ENCODE peak calls at places on chromosomes 6 and 20, in four cellular contexts. A, T, H and O are unnamed samples.

GRCh38 chr6:170147832-170148708 is 142.8 kb downstream of the DLL1 start:
- DNase-seq in A (no peak), T (no peak), H (no peak), O (peak)

GRCh38 chr20:48040491-48040890 is 255.2 kb upstream of the SULF2 start:
- DNase-seq in T (no peak), H (no peak), A (no peak), O (no peak)

GRCh38 chr20:61252601-61253263 is 671 bp downstream of the CDH4 start:
- DNase-seq in T (peak), H (peak), A (no peak), O (no peak)

GRCh38 chr6:147005499-147005898 is 198.7 kb upstream of the STXBP5 start:
- DNase-seq in H (no peak), A (no peak), T (no peak), O (no peak)

GRCh38 chr6:35497571-35498406 is 910 bp upstream of the TEAD3 start:
- DNase-seq in H (peak), A (peak), T (peak), O (peak)

GRCh38 chr6:135665935-135666334 is 168.4 kb upstream of the AHI1 start:
- DNase-seq in T (no peak), H (no peak), A (no peak), O (no peak)

GRCh38 chr20:37295595-37295994 is 6.1 kb downstream of the MANBAL start:
- DNase-seq in H (no peak), T (no peak), A (no peak), O (no peak)

GRCh38 chr20:35305682-35306556 is 13.7 kb upstream of the FAM83C start:
- DNase-seq in T (peak), A (peak), H (no peak), O (no peak)

GRCh38 chr6:3500262-3501001 is 43.6 kb upstream of the SLC22A23 start:
- DNase-seq in A (no peak), H (no peak), T (no peak), O (no peak)

GRCh38 chr20:38243617-38244016 is 16.9 kb downstream of the KIAA1755 start:
- DNase-seq in H (no peak), T (no peak), A (no peak), O (no peak)

GRCh38 chr6:166097914-166098522 is 69.6 kb downstream of the TBXT start:
- DNase-seq in A (peak), H (peak), T (peak), O (peak)

GRCh38 chr6:33789550-33789895 is 593 bp upstream of the LEMD2 start:
- DNase-seq in A (no peak), H (no peak), T (no peak), O (no peak)

GRCh38 chr20:50506270-50506579 is 4.0 kb upstream of the PTPN1 start:
- DNase-seq in H (no peak), T (no peak), A (no peak), O (no peak)
- TF ChIP-seq CTCF in H (no peak), T (peak), A (no peak), O (no peak)

GRCh38 chr6:167907837-167908681 is 81.3 kb downstream of the AFDN start:
- DNase-seq in T (peak), H (no peak), A (no peak), O (no peak)
- TF ChIP-seq CTCF in T (peak), H (peak), A (peak), O (peak)

DNA sequence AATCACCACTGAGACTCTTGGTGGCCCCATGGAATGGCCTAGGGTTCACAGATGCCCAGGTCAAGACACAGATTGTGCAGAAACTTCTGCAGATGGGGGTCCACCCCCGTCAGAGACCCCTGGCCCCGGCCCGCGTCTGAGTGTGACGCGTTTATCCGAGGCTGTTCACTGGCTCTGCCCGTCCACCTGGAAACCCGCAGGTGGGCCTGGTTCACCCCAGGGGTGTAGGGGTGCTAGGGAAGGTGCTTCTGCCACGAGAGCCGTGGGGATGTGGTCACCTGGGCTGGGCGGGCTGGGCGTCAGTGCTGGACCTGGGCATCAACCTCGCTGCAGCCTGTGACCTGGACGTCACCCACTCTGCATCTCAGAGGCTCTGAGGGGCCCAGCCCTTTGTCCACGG is 39.5 kb upstream of the GATA5 start:
- DNase-seq in H (no peak), A (no peak), T (no peak), O (no peak)
- TF ChIP-seq CTCF in H (no peak), A (no peak), T (no peak), O (no peak)

DNA sequence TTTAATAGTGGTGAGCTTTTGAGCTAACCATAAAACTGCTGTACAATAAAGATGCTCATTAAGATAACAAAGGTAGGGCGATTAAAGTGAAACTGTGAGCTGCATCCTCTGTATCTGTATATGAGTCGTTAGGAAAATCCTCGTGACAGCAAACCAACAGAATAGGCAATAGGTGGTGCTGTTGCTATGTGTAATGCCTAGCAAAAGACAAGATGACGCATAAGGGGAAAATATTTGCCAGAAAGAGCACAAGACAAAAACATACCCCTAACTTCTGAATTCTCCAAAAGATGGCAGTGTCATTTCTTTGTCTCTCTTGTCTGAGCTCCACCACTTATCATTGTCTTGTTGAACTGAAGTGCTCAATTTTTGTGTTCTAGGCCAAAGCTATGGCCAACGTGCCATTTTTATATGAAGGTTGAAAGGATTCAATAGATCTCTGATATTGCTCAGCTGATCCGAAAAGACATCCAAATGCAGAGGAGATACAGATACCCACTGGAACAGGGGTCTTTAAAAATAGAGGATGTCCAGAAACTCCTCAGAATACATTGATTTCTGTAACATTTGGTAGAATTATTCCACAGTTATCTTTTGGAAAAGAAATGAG is 56.3 kb upstream of the ANKEF1 start:
- DNase-seq in A (peak), H (peak), T (peak), O (peak)
- TF ChIP-seq CTCF in A (peak), H (peak), T (peak), O (peak)

DNA sequence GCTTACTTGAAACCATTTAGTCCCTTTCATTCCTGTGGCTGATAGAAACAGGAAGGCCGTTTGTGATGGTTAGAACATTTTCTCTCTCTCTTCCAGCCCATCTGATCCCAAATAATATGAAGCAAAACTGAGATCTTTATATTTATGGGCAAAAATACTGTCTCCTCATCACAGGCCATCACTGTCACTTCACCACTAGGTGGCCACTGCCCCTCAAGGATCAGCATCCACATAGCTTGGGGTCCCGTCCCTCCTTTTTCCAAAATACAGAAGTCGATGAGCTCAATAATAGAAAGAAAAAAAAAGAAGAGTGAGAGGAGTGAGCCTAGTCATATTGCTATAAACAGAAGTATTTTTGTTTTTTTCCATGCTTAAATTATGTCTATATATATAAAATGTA is 46.4 kb upstream of the LAMP5 start:
- DNase-seq in T (no peak), H (no peak), A (no peak), O (no peak)
- TF ChIP-seq CTCF in T (peak), H (peak), A (peak), O (no peak)

GRCh38 chr6:43495409-43495941 is 14.7 kb downstream of the LRRC73 start:
- DNase-seq in A (no peak), T (no peak), H (no peak), O (no peak)
- TF ChIP-seq CTCF in A (no peak), T (peak), H (no peak), O (no peak)

DNA sequence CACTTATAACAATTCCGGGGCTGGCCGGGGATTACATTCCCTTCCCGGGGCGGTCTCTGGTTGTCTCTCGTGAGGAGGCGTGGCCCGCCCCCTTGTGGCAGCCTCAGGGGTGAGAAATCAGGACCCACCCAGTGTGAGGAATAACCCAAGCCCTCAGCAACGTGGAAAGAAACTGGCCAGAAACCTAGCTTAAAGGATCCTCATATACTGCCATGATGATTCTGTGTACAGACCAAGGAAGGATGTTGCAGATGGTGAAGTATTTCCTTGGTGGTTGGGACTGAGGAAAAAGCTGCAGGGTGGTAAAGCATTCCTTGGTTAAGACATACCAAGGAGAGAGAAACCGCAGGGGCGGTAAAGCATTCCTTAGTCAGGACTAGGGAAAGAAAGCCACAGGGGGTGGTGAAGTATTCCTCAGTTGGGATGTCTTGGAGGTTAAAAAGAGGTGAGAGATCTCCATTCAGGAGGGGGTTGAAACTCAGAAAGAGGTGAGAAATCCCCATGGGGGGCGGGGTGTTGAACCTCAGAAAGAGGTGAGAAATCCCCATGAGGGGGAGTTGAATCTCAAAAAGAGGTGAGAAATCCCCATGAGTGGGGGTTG is 238.2 kb downstream of the RNGTT start:
- DNase-seq in T (peak), H (peak), A (no peak), O (no peak)
- TF ChIP-seq CTCF in T (peak), H (peak), A (no peak), O (no peak)

GRCh38 chr20:22182148-22182547 is 402.2 kb downstream of the FOXA2 start:
- DNase-seq in A (no peak), T (no peak), H (no peak), O (no peak)
- TF ChIP-seq CTCF in A (no peak), T (no peak), H (no peak), O (no peak)